ENCODE peak calls at places on chromosomes 13 and 19, in nine cellular contexts. M is CD4-positive, alpha-beta T cell; T is ovary; Y is brain microvascular endothelial cell; F is endothelial cell of umbilical vein; C is cardiac muscle cell; K is uterus; H is thyroid gland; R is IMR-90. U is an unnamed sample.

GRCh38 chr19:801030-801860 is 4.0 kb downstream of the PTBP1 start:
- DNase-seq in R (no peak), C (peak), T (peak), Y (no peak), M (no peak), K (peak), H (peak), F (peak), U (no peak)

GRCh38 chr19:36331353-36332228 is 47.4 kb downstream of the ZFP14 start:
- DNase-seq in F (peak), C (peak), M (peak), H (peak), K (peak), T (peak), R (peak), Y (peak), U (peak)

GRCh38 chr19:12664406-12665280 is 1.9 kb downstream of the MAN2B1 start:
- DNase-seq in C (no peak), R (no peak), K (no peak), M (no peak), Y (no peak), T (no peak), F (no peak), H (no peak), U (no peak)

GRCh38 chr19:44748426-44749254 is at the start of gene BCL3:
- DNase-seq in C (peak), T (peak), R (no peak), H (peak), M (peak), K (peak), F (peak), Y (no peak), U (peak)

GRCh38 chr13:34901577-34901976 is 40.5 kb upstream of the NBEA start:
- DNase-seq in R (no peak), Y (no peak), M (no peak), K (no peak), F (no peak), H (no peak), C (no peak), T (no peak), U (no peak)

GRCh38 chr13:96730676-96731075 is 263.6 kb downstream of the OXGR1 start:
- DNase-seq in Y (peak), T (no peak), F (no peak), K (no peak), H (no peak), R (no peak), C (no peak), M (no peak), U (no peak)

GRCh38 chr19:46656541-46656940 is 4.4 kb downstream of the DACT3 start:
- DNase-seq in K (no peak), M (no peak), H (no peak), T (no peak), Y (no peak), F (no peak), R (no peak), C (no peak), U (no peak)

GRCh38 chr13:24076124-24076523 is 84.4 kb upstream of the SPATA13 start:
- DNase-seq in C (no peak), Y (no peak), F (no peak), R (no peak), H (no peak), T (no peak), M (no peak), K (no peak), U (peak)

GRCh38 chr13:80778302-80778701 is 437.4 kb upstream of the SPRY2 start:
- DNase-seq in T (no peak), C (no peak), R (no peak), K (no peak), M (no peak), F (no peak), H (no peak), Y (no peak), U (no peak)

GRCh38 chr13:40172149-40172591 is 494.3 kb downstream of the FOXO1 start:
- DNase-seq in T (no peak), C (no peak), H (no peak), R (no peak), M (no peak), Y (no peak), F (no peak), K (no peak), U (no peak)

GRCh38 chr19:1324792-1325567 is 39.3 kb downstream of the EFNA2 start:
- DNase-seq in T (peak), M (peak), C (peak), R (peak), Y (peak), K (peak), F (peak), H (peak), U (peak)

GRCh38 chr13:83634601-83635000 is 247.7 kb downstream of the SLITRK1 start:
- DNase-seq in M (no peak), Y (no peak), F (no peak), H (no peak), K (no peak), R (no peak), C (no peak), T (no peak), U (no peak)

GRCh38 chr13:45162821-45163220 is 38.0 kb downstream of the KCTD4 start:
- DNase-seq in Y (peak), R (peak), T (no peak), K (no peak), M (no peak), H (no peak), F (peak), C (peak), U (no peak)

GRCh38 chr13:20924758-20925394 is 22.3 kb upstream of the XPO4 start:
- DNase-seq in K (peak), H (peak), Y (peak), F (peak), C (peak), R (peak), M (peak), T (peak), U (peak)

GRCh38 chr13:64471916-64472315 is 2758.2 kb downstream of the PCDH9 start:
- DNase-seq in R (peak), M (no peak), H (no peak), Y (no peak), C (peak), F (peak), K (no peak), T (no peak), U (no peak)

GRCh38 chr19:16584825-16585801 is 12.9 kb upstream of the SLC35E1 start:
- DNase-seq in F (no peak), R (no peak), M (no peak), Y (no peak), H (no peak), T (no peak), C (no peak), K (no peak), U (no peak)

GRCh38 chr13:80900557-80900956 is 559.6 kb upstream of the SPRY2 start:
- DNase-seq in R (no peak), Y (no peak), H (no peak), K (no peak), T (no peak), C (peak), M (no peak), F (no peak), U (no peak)

GRCh38 chr13:30135351-30135750 is 172.0 kb downstream of the KATNAL1 start:
- DNase-seq in C (no peak), H (no peak), R (no peak), T (no peak), Y (no peak), K (no peak), M (no peak), F (no peak), U (no peak)
- TF ChIP-seq CTCF in C (no peak), H (no peak), R (no peak), T (no peak), Y (no peak), K (no peak), M (no peak), F (no peak), U (no peak)

GRCh38 chr13:114258589-114258988 is 22.8 kb upstream of the UPF3A start:
- DNase-seq in F (no peak), T (no peak), M (no peak), K (no peak), H (no peak), C (no peak), Y (no peak), R (no peak), U (no peak)
- H3K27ac ChIP-seq in F (no peak), T (no peak), M (no peak), K (no peak), H (no peak), C (no peak), Y (no peak), R (no peak), U (no peak)

GRCh38 chr19:30132312-30133075 is 190.5 kb downstream of the URI1 start:
- DNase-seq in Y (no peak), C (no peak), M (no peak), H (no peak), F (no peak), T (no peak), K (no peak), R (no peak), U (no peak)
- TF ChIP-seq CTCF in Y (no peak), C (no peak), M (no peak), H (no peak), F (no peak), T (no peak), K (no peak), R (no peak), U (no peak)

GRCh38 chr13:49532593-49532992 is 36.8 kb downstream of the PHF11 start:
- DNase-seq in F (no peak), R (no peak), M (no peak), Y (no peak), T (no peak), K (no peak), C (no peak), H (no peak), U (no peak)
- H3K27ac ChIP-seq in F (no peak), R (no peak), M (no peak), Y (no peak), T (no peak), K (no peak), C (peak), H (peak), U (no peak)

DNA sequence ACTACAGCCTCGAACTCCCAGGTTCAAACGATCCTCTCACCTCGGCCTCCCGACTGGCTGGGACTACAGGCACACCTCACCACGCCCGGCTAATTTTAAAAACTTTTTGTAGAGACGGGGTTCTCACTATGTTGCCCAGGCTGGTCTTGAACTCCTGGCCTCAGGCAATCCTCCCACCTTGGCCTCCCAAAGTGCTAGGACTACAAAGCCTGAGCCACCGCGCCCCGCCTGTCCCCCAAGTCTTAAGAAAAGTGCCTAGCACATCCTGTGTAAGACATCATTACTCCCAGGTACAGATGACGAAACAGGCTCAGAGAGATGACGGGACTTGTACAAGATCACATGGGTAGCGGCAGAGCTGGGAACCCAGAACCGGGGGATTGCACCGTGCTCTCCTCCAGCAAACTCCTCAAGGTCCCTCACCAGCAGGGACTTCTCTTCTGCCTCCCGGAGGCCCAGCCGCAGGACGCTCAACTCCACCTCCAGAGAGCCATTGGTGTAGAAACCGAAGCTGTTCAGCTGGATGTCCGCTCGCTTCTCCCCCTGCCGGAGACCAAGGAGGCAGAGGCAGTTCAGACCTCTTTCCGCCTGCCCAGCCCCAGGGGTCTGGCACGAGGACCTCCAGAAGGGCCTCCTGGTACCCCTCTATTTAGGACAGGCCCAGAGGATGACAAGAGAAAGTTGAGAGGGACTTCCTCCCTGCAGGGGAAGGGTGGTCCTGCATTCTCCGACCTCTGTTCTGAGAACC is 1.0 kb downstream of the GPR108 start:
- DNase-seq in T (peak), R (peak), K (peak), M (peak), F (peak), Y (peak), H (peak), C (peak), U (peak)
- TF ChIP-seq CTCF in T (peak), R (peak), K (peak), M (peak), F (peak), Y (peak), H (peak), C (peak), U (peak)

GRCh38 chr13:110179116-110179857 is 127.7 kb downstream of the COL4A1 start:
- DNase-seq in F (no peak), M (no peak), C (no peak), H (no peak), K (no peak), Y (no peak), T (no peak), R (no peak), U (no peak)
- H3K27ac ChIP-seq in F (no peak), M (no peak), C (no peak), H (no peak), K (no peak), Y (no peak), T (no peak), R (no peak), U (no peak)

GRCh38 chr13:105634059-105634458 is 901.4 kb downstream of the EFNB2 start:
- DNase-seq in K (no peak), C (no peak), T (no peak), H (no peak), F (no peak), R (no peak), M (no peak), Y (peak), U (no peak)
- TF ChIP-seq CTCF in K (no peak), C (no peak), T (no peak), H (no peak), F (no peak), R (no peak), M (no peak), Y (no peak), U (no peak)

U was measured in right lobe of liver.